ENCODE peak calls at places on chromosomes 2 and 18, in six cellular contexts. K, W, O, Y, Q and S are unnamed samples.

GRCh38 chr2:85935746-85936208 is 47.0 kb upstream of the ST3GAL5 start:
- DNase-seq in Y (no peak), Q (no peak), K (no peak), W (peak), O (no peak), S (no peak)

GRCh38 chr2:236536727-236537398 is 32.8 kb upstream of the ACKR3 start:
- DNase-seq in Y (no peak), K (no peak), Q (no peak), W (no peak), O (peak), S (no peak)

GRCh38 chr2:223548194-223548593 is 54.0 kb downstream of the SCG2 start:
- DNase-seq in K (no peak), W (no peak), O (no peak), Q (no peak), Y (no peak), S (no peak)

GRCh38 chr2:62309465-62310091 is 113.7 kb downstream of the B3GNT2 start:
- DNase-seq in W (no peak), O (no peak), Q (no peak), K (no peak), Y (no peak), S (no peak)

GRCh38 chr18:8718401-8718913 is 13.1 kb downstream of the MTCL1 start:
- DNase-seq in K (no peak), O (no peak), Q (no peak), Y (no peak), W (no peak), S (no peak)

GRCh38 chr2:159256159-159256558 is 30.3 kb downstream of the WDSUB1 start:
- DNase-seq in K (no peak), O (no peak), Q (peak), W (no peak), Y (no peak), S (no peak)

GRCh38 chr2:130393318-130393910 is 37.6 kb downstream of the PTPN18 start:
- DNase-seq in O (no peak), W (peak), Y (no peak), K (no peak), Q (peak), S (no peak)

GRCh38 chr2:95040470-95040869 is 15.0 kb downstream of the MAL start:
- DNase-seq in O (no peak), W (no peak), Q (no peak), Y (no peak), K (no peak), S (peak)

GRCh38 chr18:356763-357162 is 88.9 kb upstream of the THOC1 start:
- DNase-seq in K (no peak), Q (no peak), Y (no peak), O (no peak), W (no peak), S (no peak)

GRCh38 chr2:240498958-240499260 is 58.9 kb downstream of the ANKMY1 start:
- DNase-seq in K (no peak), O (no peak), W (no peak), Q (peak), Y (peak), S (no peak)

GRCh38 chr2:192286093-192286701 is 91.5 kb upstream of the TMEFF2 start:
- DNase-seq in Y (no peak), W (peak), K (peak), Q (peak), O (no peak), S (peak)

GRCh38 chr2:224545884-224546644 is 39.1 kb downstream of the CUL3 start:
- DNase-seq in K (no peak), O (no peak), W (no peak), Y (no peak), Q (no peak), S (no peak)

GRCh38 chr18:23158058-23158457 is 22.8 kb downstream of the CABLES1 start:
- DNase-seq in O (no peak), W (no peak), Y (no peak), K (no peak), Q (no peak), S (no peak)

GRCh38 chr18:3015203-3015590 is 2.3 kb upstream of the LPIN2 start:
- DNase-seq in Q (peak), K (no peak), O (no peak), Y (no peak), W (peak), S (no peak)

GRCh38 chr2:28676153-28676835 is 75.3 kb upstream of the PPP1CB start:
- DNase-seq in Y (no peak), W (no peak), Q (no peak), K (no peak), O (no peak), S (no peak)

GRCh38 chr2:174024524-174025270 is 59.5 kb upstream of the SP3 start:
- DNase-seq in Q (peak), W (no peak), K (peak), Y (peak), O (no peak), S (no peak)

GRCh38 chr2:119496682-119497081 is 27.6 kb downstream of the SCTR start:
- DNase-seq in Q (no peak), W (no peak), Y (no peak), O (no peak), K (no peak), S (no peak)

GRCh38 chr18:79600141-79600540 is 79.5 kb upstream of the CTDP1 start:
- DNase-seq in K (no peak), Y (peak), O (no peak), Q (no peak), W (no peak), S (no peak)

GRCh38 chr18:49685231-49685942 is 123.5 kb downstream of the LIPG start:
- DNase-seq in W (no peak), K (no peak), Q (no peak), O (no peak), Y (no peak), S (no peak)

GRCh38 chr18:34947711-34948125 is 93.5 kb upstream of the MAPRE2 start:
- DNase-seq in W (peak), O (no peak), Q (no peak), Y (no peak), K (no peak), S (no peak)

GRCh38 chr2:164213916-164214315 is 407.4 kb downstream of the GRB14 start:
- DNase-seq in O (no peak), K (no peak), W (no peak), Q (no peak), Y (no peak), S (no peak)